ENCODE peak calls at places on chromosomes 13 and 19, in five cellular contexts. S is NCI-H1436 treated with DMSO at 0.1 percent for 48 hours; I is T-helper 2 cell; B is NCI-H2107; F is effector memory CD4-positive, alpha-beta T cell. C is an unnamed sample.

GRCh38 chr13:69660155-69660554 is 447.5 kb upstream of the ATXN8OS start:
- DNase-seq in S (no peak), I (no peak), B (no peak), F (no peak), C (no peak)

GRCh38 chr13:107835339-107836018 is 379.9 kb downstream of the LIG4 start:
- DNase-seq in S (no peak), I (no peak), B (no peak), F (no peak), C (no peak)

GRCh38 chr13:31793246-31793645 is 53.9 kb downstream of the RXFP2 start:
- DNase-seq in S (no peak), I (no peak), B (no peak), F (no peak), C (no peak)

GRCh38 chr19:27859689-27860088 is 1353.3 kb downstream of the UQCRFS1 start:
- DNase-seq in S (no peak), I (no peak), B (no peak), F (no peak), C (no peak)

GRCh38 chr13:25990801-25991200 is 61.0 kb downstream of the SHISA2 start:
- DNase-seq in S (no peak), I (no peak), B (no peak), F (no peak), C (no peak)

GRCh38 chr19:38657633-38658222 is 10.3 kb downstream of the ACTN4 start:
- DNase-seq in S (no peak), I (no peak), B (no peak), F (peak), C (no peak)

GRCh38 chr13:46633416-46633815 is 80.4 kb downstream of the LRCH1 start:
- DNase-seq in S (no peak), I (no peak), B (no peak), F (no peak), C (no peak)

GRCh38 chr19:6718741-6719539 is 1.5 kb downstream of the C3 start:
- DNase-seq in S (no peak), I (peak), B (no peak), F (no peak), C (no peak)

GRCh38 chr19:40147693-40148347 is 43.4 kb upstream of the MAP3K10 start:
- DNase-seq in S (no peak), I (no peak), B (no peak), F (no peak), C (peak)

GRCh38 chr13:75347925-75348324 is 134.0 kb downstream of the TBC1D4 start:
- DNase-seq in S (no peak), I (no peak), B (no peak), F (no peak), C (no peak)

GRCh38 chr19:46265217-46265828 is 31.5 kb upstream of the HIF3A start:
- DNase-seq in S (no peak), I (peak), B (peak), F (peak), C (peak)

GRCh38 chr13:38990693-38991092 is at the start of gene STOML3:
- DNase-seq in S (no peak), I (no peak), B (no peak), F (no peak), C (no peak)

GRCh38 chr13:73429691-73430090 is 370.9 kb downstream of the KLF5 start:
- DNase-seq in S (no peak), I (no peak), B (no peak), F (no peak), C (no peak)

GRCh38 chr19:1445185-1445931 is 4.6 kb upstream of the APC2 start:
- DNase-seq in S (peak), I (peak), B (no peak), F (peak), C (peak)

GRCh38 chr13:100883453-100883852 is 208.9 kb upstream of the TMTC4 start:
- DNase-seq in S (no peak), I (peak), B (no peak), F (no peak), C (no peak)

GRCh38 chr13:41960195-41960699 is 662 bp downstream of the VWA8 start:
- DNase-seq in S (no peak), I (no peak), B (no peak), F (no peak), C (peak)

GRCh38 chr13:52414963-52415362 is 9.0 kb upstream of the THSD1 start:
- DNase-seq in S (no peak), I (no peak), B (no peak), F (no peak), C (no peak)

GRCh38 chr13:44022196-44022595 is 142.5 kb downstream of the LACC1 start:
- DNase-seq in S (no peak), I (no peak), B (no peak), F (no peak), C (no peak)

GRCh38 chr13:50255639-50256038 is 240.4 kb downstream of the KCNRG start:
- DNase-seq in S (no peak), I (peak), B (no peak), F (no peak), C (peak)

GRCh38 chr13:113506025-113506685 is 15.6 kb upstream of the DCUN1D2 start:
- DNase-seq in S (no peak), I (no peak), B (no peak), F (no peak), C (no peak)

GRCh38 chr19:3160219-3160618 is 18.4 kb upstream of the S1PR4 start:
- DNase-seq in S (no peak), I (no peak), B (no peak), F (no peak), C (no peak)

GRCh38 chr19:29841209-29841558 is 29.4 kb downstream of the CCNE1 start:
- DNase-seq in S (no peak), I (no peak), B (no peak), F (no peak), C (no peak)

GRCh38 chr19:56567274-56568120 is at the start of gene ZNF470:
- DNase-seq in S (peak), I (peak), B (no peak), F (peak), C (peak)

GRCh38 chr13:28048768-28049167 is 51.6 kb downstream of the FLT3 start:
- DNase-seq in S (no peak), I (no peak), B (no peak), F (no peak), C (no peak)

GRCh38 chr19:45553464-45553863 is 31.1 kb downstream of the OPA3 start:
- DNase-seq in S (no peak), I (no peak), B (peak), F (no peak), C (no peak)

C was measured in MM.1S.